ENCODE peak calls at places on chromosomes 5 and 9, in five cellular contexts. R is AG10803, A is HFFc6, J is fibroblast of mammary gland, G is MM.1S. L is an unnamed sample.

GRCh38 chr5:111628901-111629300 is 116.6 kb upstream of the STARD4 start:
- DNase-seq in R (peak; percentile 68), A (no peak), J (peak; percentile 55), G (no peak), L (no peak)

GRCh38 chr5:142512041-142512679 is 173.7 kb downstream of the FGF1 start:
- DNase-seq in R (peak; percentile 73), A (no peak), J (peak; percentile 66), G (no peak), L (no peak)

GRCh38 chr5:177131352-177131710 is 2.2 kb upstream of the NSD1 start:
- DNase-seq in R (no peak), A (no peak), J (no peak), G (no peak), L (no peak)

GRCh38 chr9:129391215-129391614 is 213.2 kb upstream of the IER5L start:
- DNase-seq in R (no peak), A (no peak), J (no peak), G (no peak), L (no peak)

GRCh38 chr9:124551472-124552339 is 44.5 kb upstream of the NR5A1 start:
- DNase-seq in R (peak; percentile 68), A (peak; percentile 70), J (peak; percentile 58), G (peak; percentile 39), L (peak; percentile 50)

GRCh38 chr9:81686614-81687520 is 2.5 kb downstream of the TLE1 start:
- DNase-seq in R (peak; percentile 78), A (peak; percentile 66), J (peak; percentile 76), G (peak; percentile 64), L (peak; percentile 56)

GRCh38 chr5:181160144-181160754 is 12.9 kb downstream of the OR2V2 start:
- DNase-seq in R (peak; percentile 53), A (peak; percentile 64), J (peak; percentile 82), G (peak; percentile 66), L (peak; percentile 92)

GRCh38 chr5:74641014-74641777 is 668 bp upstream of the ENC1 start:
- DNase-seq in R (peak; percentile 64), A (peak; percentile 78), J (peak; percentile 73), G (peak; percentile 81), L (peak; percentile 54)

GRCh38 chr5:33223563-33224305 is 217.0 kb upstream of the TARS1 start:
- DNase-seq in R (peak; percentile 70), A (no peak), J (peak; percentile 46), G (no peak), L (no peak)

GRCh38 chr9:89864257-89864656 is 259.4 kb downstream of the GADD45G start:
- DNase-seq in R (no peak), A (no peak), J (no peak), G (no peak), L (no peak)

GRCh38 chr9:89868100-89868499 is 263.3 kb downstream of the GADD45G start:
- DNase-seq in R (no peak), A (no peak), J (no peak), G (no peak), L (no peak)

GRCh38 chr9:89865357-89865756 is 260.5 kb downstream of the GADD45G start:
- DNase-seq in R (no peak), A (no peak), J (no peak), G (no peak), L (no peak)

GRCh38 chr9:89864731-89865130 is 259.9 kb downstream of the GADD45G start:
- DNase-seq in R (no peak), A (no peak), J (no peak), G (no peak), L (no peak)

DNA sequence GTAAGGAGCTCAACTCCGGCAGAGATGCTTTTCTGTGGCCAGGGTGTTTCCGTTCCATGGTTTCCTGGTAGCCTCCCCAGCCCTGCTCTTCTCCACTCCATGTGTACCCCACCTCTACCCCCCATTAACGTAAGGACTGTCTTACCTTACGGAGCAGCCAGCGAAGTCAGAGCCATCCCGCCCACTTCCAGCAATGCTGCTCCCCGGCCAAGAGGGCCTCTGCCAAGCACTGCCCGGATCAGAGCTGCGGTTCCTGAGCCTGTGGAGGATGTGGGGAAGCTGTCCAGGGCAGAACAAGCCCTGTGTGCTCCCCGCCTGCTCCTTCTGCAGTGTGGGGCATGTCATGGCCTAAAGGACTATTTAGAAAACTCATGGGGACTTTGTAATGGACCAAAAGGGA is 261.2 kb downstream of the GADD45G start:
- DNase-seq in R (no peak), A (no peak), J (no peak), G (no peak), L (no peak)
- TF ChIP-seq CTCF in R (no peak), A (no peak), J (no peak), G (no peak), L (no peak)

GRCh38 chr5:113337515-113338140 is 97.2 kb downstream of the TSSK1B start:
- DNase-seq in R (no peak), A (no peak), J (peak; percentile 59), G (no peak), L (no peak)

GRCh38 chr5:113338628-113339027 is 96.2 kb downstream of the TSSK1B start:
- DNase-seq in R (no peak), A (peak; percentile 12), J (peak; percentile 13), G (no peak), L (no peak)

GRCh38 chr5:113340537-113340936 is 94.3 kb downstream of the TSSK1B start:
- DNase-seq in R (no peak), A (no peak), J (no peak), G (peak; percentile 25), L (no peak)

GRCh38 chr5:113331201-113331551 is 103.6 kb downstream of the TSSK1B start:
- DNase-seq in R (peak; percentile 42), A (peak; percentile 12), J (peak; percentile 58), G (no peak), L (no peak)

DNA sequence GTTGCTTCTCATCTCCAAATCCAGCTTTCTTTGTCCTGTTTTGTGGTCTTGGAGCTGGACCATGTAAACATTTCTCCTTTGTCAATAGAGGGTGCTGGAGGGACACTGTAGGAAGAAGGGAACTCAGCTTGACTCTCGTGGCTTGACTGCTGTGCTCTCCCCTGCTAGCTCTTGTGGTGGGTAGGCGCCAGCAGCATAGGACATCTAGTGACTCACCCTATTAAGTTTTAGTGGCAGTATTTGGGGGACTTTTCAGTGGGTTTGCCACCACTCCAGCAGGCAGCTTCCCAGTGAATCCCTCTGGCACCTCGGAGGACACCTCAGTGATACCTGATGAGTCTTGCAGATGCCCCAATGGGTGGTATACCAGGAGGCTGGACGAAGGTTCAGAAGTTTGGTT is 97.8 kb downstream of the TSSK1B start:
- DNase-seq in R (peak; percentile 43), A (peak; percentile 61), J (peak; percentile 75), G (peak; percentile 55), L (peak; percentile 11)
- TF ChIP-seq CTCF in R (peak; percentile 48), A (peak; percentile 60), J (peak; percentile 54), G (peak; percentile 71), L (no peak)

GRCh38 chr9:137071282-137071681 is 925 bp upstream of the SAPCD2 start:
- DNase-seq in R (no peak), A (no peak), J (no peak), G (no peak), L (no peak)

GRCh38 chr9:137068539-137069507 is 1.5 kb downstream of the SAPCD2 start:
- DNase-seq in R (no peak), A (no peak), J (no peak), G (no peak), L (no peak)

GRCh38 chr9:137070201-137070905 is at the start of gene SAPCD2:
- DNase-seq in R (peak; percentile 77), A (peak; percentile 79), J (peak; percentile 77), G (peak; percentile 94), L (peak; percentile 92)

GRCh38 chr9:137069508-137070071 is 767 bp downstream of the SAPCD2 start:
- DNase-seq in R (no peak), A (no peak), J (no peak), G (peak; percentile 12), L (no peak)

GRCh38 chr9:137070906-137071275 is 534 bp upstream of the SAPCD2 start:
- DNase-seq in R (no peak), A (no peak), J (no peak), G (no peak), L (no peak)
- TF ChIP-seq CTCF in R (no peak), A (peak; percentile 29), J (no peak), G (no peak), L (no peak)

GRCh38 chr9:101173907-101174306 is 145.4 kb downstream of the PLPPR1 start:
- DNase-seq in R (no peak), A (no peak), J (no peak), G (no peak), L (no peak)

GRCh38 chr9:101172671-101173070 is 144.1 kb downstream of the PLPPR1 start:
- DNase-seq in R (no peak), A (no peak), J (no peak), G (no peak), L (no peak)

GRCh38 chr9:101176384-101176783 is 147.9 kb downstream of the PLPPR1 start:
- DNase-seq in R (no peak), A (no peak), J (no peak), G (no peak), L (peak; percentile 1)
- TF ChIP-seq CTCF in R (peak; percentile 11), A (no peak), J (no peak), G (peak; percentile 19), L (no peak)

GRCh38 chr5:149765932-149766331 is 35.8 kb downstream of the PPARGC1B start:
- DNase-seq in R (no peak), A (no peak), J (peak; percentile 43), G (peak; percentile 18), L (no peak)
- TF ChIP-seq CTCF in R (peak; percentile 13), A (peak; percentile 69), J (peak; percentile 54), G (peak; percentile 50), L (peak; percentile 65)

L was measured in activated CD8-positive, alpha-beta T cell treated with anti-CD3 and anti-CD28 coated beads for 36 hours.